ENCODE peak calls at places on chromosomes 16 and 17, in ten cellular contexts. D is ascending aorta, C is stomach, V is cardiac muscle cell, T is fibroblast of lung, P is tibial artery, H is heart right ventricle, M is endodermal cell, N is hepatocyte, O is A673. A is an unnamed sample. For H3K4me1, the result is how much of the 10 kb centered on the place peaks cover.

GRCh38 chr16:24580665-24581064 is 41.3 kb downstream of the RBBP6 start:
- DNase-seq in D (no peak), C (no peak), V (no peak), T (peak), P (no peak), H (no peak), M (no peak), N (peak), O (peak), A (no peak)

GRCh38 chr16:57004387-57005250 is 15.3 kb downstream of the NLRC5 start:
- DNase-seq in D (no peak), C (no peak), V (no peak), T (no peak), P (peak), H (no peak), M (no peak), N (no peak), O (no peak), A (no peak)

GRCh38 chr16:57985204-57986121 is 14.5 kb upstream of the CNGB1 start:
- DNase-seq in D (no peak), C (no peak), V (peak), T (no peak), P (no peak), H (no peak), M (peak), N (peak), O (no peak), A (peak)

GRCh38 chr16:79509221-79509631 is 91.3 kb downstream of the MAF start:
- DNase-seq in D (peak), C (peak), V (no peak), T (no peak), P (peak), H (peak), M (peak), N (no peak), O (no peak), A (peak)

GRCh38 chr16:70692481-70693203 is 6.8 kb upstream of the MTSS2 start:
- DNase-seq in D (no peak), C (no peak), V (no peak), T (peak), P (peak), H (peak), M (no peak), N (no peak), O (no peak), A (no peak)

GRCh38 chr16:55539049-55539448 is 27.4 kb upstream of the CAPNS2 start:
- DNase-seq in D (no peak), C (no peak), V (no peak), T (peak), P (no peak), H (no peak), M (no peak), N (no peak), O (no peak), A (no peak)

GRCh38 chr16:27446721-27447120 is 44.7 kb downstream of the IL21R start:
- DNase-seq in D (no peak), C (no peak), V (no peak), T (no peak), P (no peak), H (no peak), M (no peak), N (no peak), O (no peak), A (peak)

GRCh38 chr16:67013823-67014640 is 14.9 kb upstream of the CBFB start:
- DNase-seq in D (peak), C (peak), V (peak), T (peak), P (peak), H (peak), M (peak), N (peak), O (peak), A (peak)

GRCh38 chr17:43832976-43833829 is at the start of gene MPP3:
- DNase-seq in D (peak), C (peak), V (peak), T (peak), P (peak), H (peak), M (peak), N (peak), O (peak), A (peak)

GRCh38 chr17:75824591-75825518 is 19.3 kb downstream of the UNC13D start:
- DNase-seq in D (peak), C (no peak), V (no peak), T (no peak), P (no peak), H (no peak), M (no peak), N (no peak), O (no peak), A (peak)

GRCh38 chr16:4465977-4466779 is 8.2 kb downstream of the NMRAL1 start:
- DNase-seq in D (no peak), C (peak), V (no peak), T (no peak), P (no peak), H (peak), M (no peak), N (no peak), O (no peak), A (peak)

GRCh38 chr16:266258-267164 is 9.2 kb downstream of the RGS11 start:
- DNase-seq in D (no peak), C (no peak), V (no peak), T (no peak), P (no peak), H (no peak), M (peak), N (no peak), O (no peak), A (no peak)

GRCh38 chr17:39939588-39940419 is 12.3 kb downstream of the LRRC3C start:
- DNase-seq in D (no peak), C (no peak), V (no peak), T (peak), P (no peak), H (no peak), M (no peak), N (peak), O (no peak), A (no peak)

GRCh38 chr16:84603115-84603816 is 14.6 kb downstream of the COTL1 start:
- DNase-seq in D (peak), C (peak), V (no peak), T (peak), P (peak), H (peak), M (no peak), N (peak), O (peak), A (peak)

GRCh38 chr16:2057438-2057837 is 9.7 kb downstream of the TSC2 start:
- DNase-seq in D (no peak), C (no peak), V (no peak), T (no peak), P (no peak), H (no peak), M (no peak), N (no peak), O (no peak), A (no peak)

GRCh38 chr16:2054543-2055245 is 6.9 kb downstream of the TSC2 start:
- DNase-seq in D (no peak), C (peak), V (no peak), T (no peak), P (no peak), H (no peak), M (no peak), N (no peak), O (no peak), A (peak)

GRCh38 chr16:2058901-2059300 is 11.1 kb downstream of the TSC2 start:
- DNase-seq in D (no peak), C (no peak), V (no peak), T (no peak), P (no peak), H (no peak), M (no peak), N (no peak), O (no peak), A (no peak)

GRCh38 chr16:2056077-2056476 is 8.3 kb downstream of the TSC2 start:
- DNase-seq in D (no peak), C (no peak), V (no peak), T (no peak), P (no peak), H (no peak), M (peak), N (no peak), O (no peak), A (no peak)

DNA sequence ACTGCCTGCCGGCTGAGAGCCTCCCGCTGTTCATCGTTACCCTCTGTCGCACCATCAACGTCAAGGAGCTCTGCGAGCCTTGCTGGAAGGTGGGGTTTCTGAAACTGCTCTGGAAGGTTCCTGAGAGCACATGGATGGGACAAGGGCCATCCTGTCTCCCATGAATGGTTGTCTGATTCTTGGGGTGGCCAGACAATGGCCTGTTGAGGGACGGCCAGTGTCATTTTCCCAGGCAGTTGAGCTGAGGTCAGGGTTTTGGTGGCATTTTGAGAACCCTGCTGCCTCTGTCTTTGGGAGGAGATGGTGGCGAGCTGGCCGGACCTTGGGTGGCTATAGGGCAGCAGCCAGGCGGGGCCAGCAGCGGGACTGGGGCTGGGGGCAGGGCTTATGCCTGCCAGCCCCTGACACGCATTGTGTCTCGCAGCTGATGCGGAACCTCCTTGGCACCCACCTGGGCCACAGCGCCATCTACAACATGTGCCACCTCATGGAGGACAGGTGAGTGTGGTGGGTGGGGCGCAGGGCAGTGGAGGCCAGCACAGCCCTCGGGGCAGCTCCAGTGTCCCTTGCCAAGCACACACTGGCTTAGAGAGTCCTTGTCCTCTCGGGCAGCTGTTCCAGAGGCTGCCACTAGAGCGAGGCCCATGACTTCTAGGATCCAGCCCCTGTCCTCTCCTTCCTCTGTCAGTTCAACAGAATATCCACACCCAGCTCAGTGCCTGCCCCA is 9.1 kb downstream of the TSC2 start:
- DNase-seq in D (no peak), C (no peak), V (no peak), T (no peak), P (no peak), H (no peak), M (peak), N (no peak), O (no peak), A (no peak)
- TF ChIP-seq CTCF in D (no peak), C (no peak), V (peak), T (peak), P (no peak), H (peak), M (peak), N (no peak), O (no peak), A (no peak)

DNA sequence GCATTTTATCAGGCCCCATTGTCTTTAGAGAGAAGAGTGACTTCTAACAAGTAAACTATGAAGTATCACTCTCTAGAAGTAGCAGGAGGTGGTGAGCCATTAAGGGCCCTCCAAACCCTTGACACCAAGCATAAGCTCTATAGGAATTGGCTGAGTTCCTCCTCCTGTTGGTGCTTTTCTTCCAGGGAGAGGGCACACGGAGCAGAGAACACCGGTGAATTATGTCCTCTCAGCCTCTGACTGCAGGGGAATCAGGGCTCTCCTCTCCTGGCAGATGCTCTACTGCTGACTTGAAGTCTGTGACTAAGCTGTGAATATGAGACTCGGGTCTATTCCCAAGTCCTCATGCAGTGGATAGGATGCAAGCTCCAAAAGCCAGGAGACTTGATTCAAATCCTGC is 32.3 kb downstream of the CHD9 start:
- DNase-seq in D (no peak), C (no peak), V (no peak), T (peak), P (no peak), H (no peak), M (peak), N (no peak), O (no peak), A (no peak)
- H3K4me1 ChIP-seq in D (under half), C (half or more), V (under half), T (under half), P (half or more), H (half or more), M (under half), N (half or more), O (half or more), A (under half)

GRCh38 chr16:54285414-54286066 is 1.0 kb downstream of the IRX3 start:
- DNase-seq in D (peak), C (peak), V (peak), T (no peak), P (peak), H (peak), M (peak), N (no peak), O (peak), A (no peak)
- TF ChIP-seq CTCF in D (no peak), C (no peak), V (no peak), T (no peak), P (no peak), H (no peak), M (peak), N (no peak), O (peak), A (no peak)

DNA sequence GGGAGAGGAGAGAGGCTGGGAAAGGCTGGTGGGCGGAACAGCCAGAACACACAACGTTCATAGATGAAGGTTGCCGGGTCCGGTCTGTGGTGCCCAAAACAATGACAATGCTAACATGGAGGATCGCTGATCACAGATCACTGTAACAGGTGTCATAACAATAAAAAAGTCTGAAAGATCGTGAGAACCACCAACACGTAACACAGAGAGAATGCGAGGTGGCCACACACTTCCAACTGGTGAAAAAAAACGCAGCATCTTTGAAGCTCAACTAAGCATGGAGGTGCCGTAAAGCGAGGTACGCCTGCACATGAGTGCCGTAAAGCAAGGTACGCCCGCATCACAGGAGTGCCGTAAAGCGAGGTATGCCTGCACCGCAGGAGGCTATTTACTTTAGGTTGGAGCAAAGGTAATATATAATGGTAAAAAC is 42.3 kb downstream of the ABR start:
- DNase-seq in D (no peak), C (no peak), V (no peak), T (peak), P (no peak), H (no peak), M (peak), N (no peak), O (no peak), A (no peak)
- H3K4me1 ChIP-seq in D (under half), C (under half), V (under half), T (under half), P (half or more), H (under half), M (under half), N (under half), O (under half), A (under half)

GRCh38 chr17:11996722-11997146 is 541 bp downstream of the ZNF18 start:
- DNase-seq in D (peak), C (peak), V (peak), T (peak), P (peak), H (no peak), M (no peak), N (peak), O (peak), A (no peak)
- TF ChIP-seq CTCF in D (no peak), C (no peak), V (no peak), T (no peak), P (peak), H (no peak), M (no peak), N (no peak), O (no peak), A (no peak)

GRCh38 chr17:81094744-81095607 is 60.0 kb downstream of the BAIAP2 start:
- DNase-seq in D (peak), C (peak), V (peak), T (peak), P (peak), H (no peak), M (peak), N (peak), O (peak), A (peak)

GRCh38 chr17:81095608-81095888 is 60.6 kb downstream of the BAIAP2 start:
- DNase-seq in D (no peak), C (no peak), V (no peak), T (no peak), P (no peak), H (no peak), M (no peak), N (no peak), O (no peak), A (no peak)

GRCh38 chr17:81093576-81094223 is 58.7 kb downstream of the BAIAP2 start:
- DNase-seq in D (no peak), C (no peak), V (no peak), T (no peak), P (no peak), H (no peak), M (no peak), N (no peak), O (no peak), A (no peak)

GRCh38 chr17:81092518-81093095 is 57.7 kb downstream of the BAIAP2 start:
- DNase-seq in D (no peak), C (peak), V (no peak), T (no peak), P (no peak), H (no peak), M (no peak), N (no peak), O (no peak), A (no peak)

GRCh38 chr17:81094224-81094743 is 59.3 kb downstream of the BAIAP2 start:
- DNase-seq in D (no peak), C (no peak), V (no peak), T (no peak), P (no peak), H (no peak), M (no peak), N (no peak), O (no peak), A (no peak)
- H3K4me1 ChIP-seq in D (under half), C (half or more), V (under half), T (under half), P (under half), H (under half), M (under half), N (half or more), O (half or more), A (under half)

GRCh38 chr17:78204387-78205123 is 9.5 kb upstream of the BIRC5 start:
- DNase-seq in D (no peak), C (no peak), V (no peak), T (no peak), P (no peak), H (no peak), M (no peak), N (no peak), O (no peak), A (no peak)

GRCh38 chr17:78202666-78203065 is 11.4 kb upstream of the BIRC5 start:
- DNase-seq in D (no peak), C (no peak), V (no peak), T (no peak), P (no peak), H (no peak), M (no peak), N (no peak), O (no peak), A (no peak)

GRCh38 chr17:78205124-78205775 is 8.8 kb upstream of the BIRC5 start:
- DNase-seq in D (no peak), C (no peak), V (no peak), T (no peak), P (no peak), H (no peak), M (no peak), N (no peak), O (no peak), A (no peak)

GRCh38 chr17:78208486-78208885 is 5.6 kb upstream of the BIRC5 start:
- DNase-seq in D (no peak), C (no peak), V (no peak), T (no peak), P (no peak), H (no peak), M (no peak), N (no peak), O (no peak), A (no peak)

DNA sequence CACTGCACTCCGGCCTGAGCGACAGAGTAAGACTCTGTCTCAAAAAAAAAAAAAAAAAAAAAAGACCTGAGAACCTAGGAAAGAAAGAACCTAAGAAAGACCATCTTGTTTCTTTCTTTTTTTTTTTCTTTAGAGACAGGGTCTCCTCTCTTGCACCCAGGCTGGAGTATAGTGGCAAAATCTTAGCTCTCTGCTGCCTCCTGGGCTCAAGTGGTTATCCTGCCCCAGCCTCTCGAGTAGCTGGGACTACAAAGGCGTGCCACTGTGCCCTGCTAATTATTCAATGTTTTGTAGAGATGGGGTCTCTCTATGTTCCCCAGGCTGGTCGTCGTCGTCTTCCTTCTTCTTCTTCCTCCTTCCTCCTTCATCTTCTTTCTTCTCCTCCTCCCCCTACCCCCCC is 7.8 kb upstream of the BIRC5 start:
- DNase-seq in D (no peak), C (no peak), V (no peak), T (no peak), P (no peak), H (no peak), M (peak), N (no peak), O (no peak), A (no peak)
- TF ChIP-seq CTCF in D (no peak), C (no peak), V (peak), T (no peak), P (no peak), H (no peak), M (peak), N (no peak), O (peak), A (no peak)

DNA sequence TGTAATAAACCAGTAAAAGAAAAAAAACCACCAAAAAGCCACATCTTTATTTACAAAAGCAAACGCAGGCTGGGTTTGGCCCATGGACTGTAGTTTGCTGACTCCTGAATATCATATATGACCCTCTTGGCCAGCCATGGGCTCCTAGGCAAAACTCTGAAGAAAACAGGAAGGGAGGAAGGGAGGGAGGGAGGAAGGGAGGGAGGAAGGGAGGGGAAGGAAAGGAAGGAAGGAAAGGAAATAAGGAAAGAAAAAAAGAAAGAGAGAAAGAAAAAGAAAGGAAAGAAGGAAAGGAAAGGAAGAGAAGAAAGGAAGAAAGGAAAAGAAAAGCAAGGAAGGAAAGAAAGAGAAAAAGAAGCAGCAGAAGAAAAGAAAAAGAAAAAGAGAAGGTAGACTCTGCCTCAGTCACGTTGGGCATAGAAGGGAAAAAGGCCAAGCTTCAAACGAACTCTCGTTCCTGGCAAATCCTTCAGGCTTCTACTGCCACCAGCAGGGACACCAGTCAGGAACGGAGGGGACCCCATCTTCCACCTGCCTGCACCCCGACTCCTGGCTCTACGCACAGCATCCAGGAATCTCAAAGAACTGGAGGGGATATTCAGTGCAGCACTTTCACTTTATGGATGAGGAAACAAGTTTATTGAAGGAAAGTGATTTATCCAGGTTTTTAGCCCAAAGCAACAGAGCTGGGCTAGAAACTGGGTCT is 22.1 kb downstream of the CDC42EP4 start:
- DNase-seq in D (no peak), C (no peak), V (no peak), T (no peak), P (no peak), H (no peak), M (no peak), N (no peak), O (no peak), A (no peak)
- H3K4me1 ChIP-seq in D (under half), C (half or more), V (under half), T (under half), P (half or more), H (half or more), M (under half), N (half or more), O (under half), A (half or more)